ENCODE peak calls at places on chromosomes 12 and 14, in seven cellular contexts. N, U, L, G, C, A and Y are unnamed samples. For H3K9me3, the result is how much of the 10 kb centered on the place peaks cover.

GRCh38 chr14:38065101-38065762 is 142.5 kb upstream of the SSTR1 start:
- DNase-seq in N (peak), U (no peak), L (no peak), G (no peak), C (no peak), A (no peak), Y (no peak)

GRCh38 chr12:127455347-127456265 is 811.4 kb upstream of the TMEM132C start:
- DNase-seq in N (no peak), U (no peak), L (no peak), G (no peak), C (no peak), A (peak), Y (no peak)

GRCh38 chr14:40188006-40188405 is 755.8 kb upstream of the FBXO33 start:
- DNase-seq in N (no peak), U (no peak), L (no peak), G (no peak), C (no peak), A (no peak), Y (no peak)

GRCh38 chr14:42806909-42807315 is 1200.2 kb downstream of the LRFN5 start:
- DNase-seq in N (no peak), U (no peak), L (no peak), G (no peak), C (no peak), A (no peak), Y (no peak)

GRCh38 chr12:132190012-132190755 is 45.9 kb downstream of the NOC4L start:
- DNase-seq in N (no peak), U (peak), L (peak), G (peak), C (no peak), A (no peak), Y (no peak)

GRCh38 chr14:76977793-76978730 is 50.4 kb downstream of the IRF2BPL start:
- DNase-seq in N (peak), U (no peak), L (peak), G (peak), C (no peak), A (no peak), Y (no peak)

GRCh38 chr12:113289361-113289760 is 45.5 kb downstream of the SLC8B1 start:
- DNase-seq in N (no peak), U (no peak), L (no peak), G (no peak), C (no peak), A (no peak), Y (no peak)

GRCh38 chr14:35999264-35999663 is 173.1 kb downstream of the BRMS1L start:
- DNase-seq in N (no peak), U (no peak), L (no peak), G (no peak), C (no peak), A (no peak), Y (no peak)

GRCh38 chr12:58502236-58502635 is 418.1 kb downstream of the LRIG3 start:
- DNase-seq in N (no peak), U (no peak), L (no peak), G (no peak), C (no peak), A (no peak), Y (no peak)

GRCh38 chr14:80425686-80426085 is 214.4 kb upstream of the DIO2 start:
- DNase-seq in N (no peak), U (peak), L (no peak), G (no peak), C (no peak), A (no peak), Y (peak)

GRCh38 chr12:52082026-52082667 is 2.6 kb downstream of the SMIM41 start:
- DNase-seq in N (no peak), U (no peak), L (peak), G (no peak), C (no peak), A (no peak), Y (peak)

GRCh38 chr14:53888535-53889386 is 67.9 kb downstream of the BMP4 start:
- DNase-seq in N (no peak), U (no peak), L (no peak), G (no peak), C (no peak), A (no peak), Y (no peak)

GRCh38 chr12:13961983-13962382 is 19.4 kb downstream of the GRIN2B start:
- DNase-seq in N (no peak), U (no peak), L (no peak), G (no peak), C (no peak), A (no peak), Y (no peak)

GRCh38 chr12:113184098-113184899 is 979 bp downstream of the DDX54 start:
- DNase-seq in N (no peak), U (no peak), L (no peak), G (no peak), C (peak), A (no peak), Y (no peak)

GRCh38 chr14:88929656-88930436 is 105.4 kb downstream of the TTC8 start:
- DNase-seq in N (no peak), U (no peak), L (no peak), G (no peak), C (no peak), A (peak), Y (no peak)

GRCh38 chr12:121804417-121805111 is 755 bp downstream of the SETD1B start:
- DNase-seq in N (no peak), U (no peak), L (no peak), G (peak), C (no peak), A (no peak), Y (no peak)

GRCh38 chr14:100015251-100015655 is 50.0 kb upstream of the EVL start:
- DNase-seq in N (no peak), U (no peak), L (no peak), G (no peak), C (no peak), A (no peak), Y (no peak)

GRCh38 chr12:132166093-132166492 is 21.8 kb downstream of the NOC4L start:
- DNase-seq in N (no peak), U (no peak), L (no peak), G (no peak), C (no peak), A (no peak), Y (no peak)

GRCh38 chr12:127041985-127042625 is 1224.9 kb upstream of the TMEM132C start:
- DNase-seq in N (no peak), U (no peak), L (no peak), G (no peak), C (no peak), A (no peak), Y (no peak)

GRCh38 chr14:91732859-91733477 is 1.1 kb upstream of the CATSPERB start:
- DNase-seq in N (no peak), U (no peak), L (no peak), G (no peak), C (no peak), A (no peak), Y (no peak)

GRCh38 chr12:85923767-85924331 is 49.8 kb downstream of the NTS start:
- DNase-seq in N (no peak), U (no peak), L (no peak), G (no peak), C (no peak), A (no peak), Y (no peak)

GRCh38 chr14:101256266-101256665 is 305.0 kb upstream of the DIO3 start:
- DNase-seq in N (no peak), U (no peak), L (no peak), G (no peak), C (no peak), A (no peak), Y (no peak)

GRCh38 chr12:58916891-58917570 is 3.3 kb downstream of the LRIG3 start:
- DNase-seq in N (no peak), U (no peak), L (no peak), G (no peak), C (no peak), A (no peak), Y (no peak)

GRCh38 chr12:102602549-102602948 is 122.2 kb upstream of the IGF1 start:
- DNase-seq in N (no peak), U (no peak), L (no peak), G (no peak), C (no peak), A (no peak), Y (no peak)

GRCh38 chr14:24372701-24373416 is 4.9 kb downstream of the NFATC4 start:
- DNase-seq in N (no peak), U (no peak), L (peak), G (peak), C (no peak), A (no peak), Y (peak)

GRCh38 chr14:68363841-68364711 is 428.8 kb downstream of the ZFP36L1 start:
- DNase-seq in N (no peak), U (no peak), L (peak), G (peak), C (no peak), A (no peak), Y (peak)

GRCh38 chr14:101761881-101762529 is 496 bp downstream of the PPP2R5C start:
- DNase-seq in N (peak), U (peak), L (peak), G (peak), C (no peak), A (no peak), Y (peak)

GRCh38 chr12:63916561-63917476 is 72.3 kb downstream of the SRGAP1 start:
- DNase-seq in N (no peak), U (no peak), L (no peak), G (no peak), C (no peak), A (no peak), Y (no peak)

GRCh38 chr14:94864421-94865195 is 94.7 kb upstream of the GSC start:
- DNase-seq in N (no peak), U (no peak), L (no peak), G (no peak), C (no peak), A (no peak), Y (no peak)

GRCh38 chr12:19198272-19198671 is 68.7 kb downstream of the PLEKHA5 start:
- DNase-seq in N (no peak), U (no peak), L (no peak), G (peak), C (no peak), A (no peak), Y (no peak)

GRCh38 chr12:88958961-88959360 is 378.7 kb upstream of the KITLG start:
- DNase-seq in N (no peak), U (no peak), L (no peak), G (no peak), C (no peak), A (no peak), Y (no peak)

GRCh38 chr12:128609861-128610260 is 213.9 kb downstream of the SLC15A4 start:
- DNase-seq in N (no peak), U (no peak), L (no peak), G (no peak), C (no peak), A (no peak), Y (no peak)

GRCh38 chr14:32382704-32383103 is 53.6 kb downstream of the AKAP6 start:
- DNase-seq in N (no peak), U (no peak), L (no peak), G (no peak), C (no peak), A (peak), Y (no peak)

GRCh38 chr14:63857467-63858030 is 4.7 kb downstream of the SYNE2 start:
- DNase-seq in N (no peak), U (no peak), L (no peak), G (no peak), C (no peak), A (no peak), Y (no peak)

GRCh38 chr12:107388263-107388662 is 294.9 kb upstream of the CRY1 start:
- DNase-seq in N (no peak), U (no peak), L (no peak), G (no peak), C (no peak), A (no peak), Y (no peak)
- H3K27ac ChIP-seq in N (no peak), U (no peak), L (no peak), G (no peak), C (no peak), A (no peak), Y (no peak)

DNA sequence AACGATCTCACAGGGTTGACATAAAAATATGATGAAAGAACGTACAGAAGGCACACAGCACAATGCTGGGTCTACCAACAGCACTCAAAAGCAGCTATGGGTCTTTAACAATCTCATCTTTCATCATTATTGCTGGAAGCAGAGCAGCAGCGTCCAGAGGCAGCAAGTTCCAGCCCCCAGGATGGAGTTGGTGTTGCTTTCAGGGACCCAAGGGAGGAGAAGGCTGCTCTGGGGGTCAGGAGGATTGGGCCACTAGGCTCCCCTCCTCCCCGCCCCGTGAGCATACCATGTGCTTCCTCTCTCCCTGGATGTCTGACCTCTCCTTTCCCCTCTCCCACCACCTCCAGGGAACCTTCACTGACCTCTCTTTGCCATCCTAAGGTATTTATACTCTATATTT is 13.3 kb downstream of the KCTD10 start:
- DNase-seq in N (no peak), U (no peak), L (no peak), G (no peak), C (no peak), A (no peak), Y (no peak)
- H3K4me3 ChIP-seq in N (no peak), U (no peak), L (peak), G (no peak), C (peak), A (no peak), Y (no peak)

GRCh38 chr14:20143911-20144310 is 5.3 kb downstream of the OR4N5 start:
- DNase-seq in N (no peak), U (no peak), L (no peak), G (no peak), C (no peak), A (no peak), Y (no peak)

DNA sequence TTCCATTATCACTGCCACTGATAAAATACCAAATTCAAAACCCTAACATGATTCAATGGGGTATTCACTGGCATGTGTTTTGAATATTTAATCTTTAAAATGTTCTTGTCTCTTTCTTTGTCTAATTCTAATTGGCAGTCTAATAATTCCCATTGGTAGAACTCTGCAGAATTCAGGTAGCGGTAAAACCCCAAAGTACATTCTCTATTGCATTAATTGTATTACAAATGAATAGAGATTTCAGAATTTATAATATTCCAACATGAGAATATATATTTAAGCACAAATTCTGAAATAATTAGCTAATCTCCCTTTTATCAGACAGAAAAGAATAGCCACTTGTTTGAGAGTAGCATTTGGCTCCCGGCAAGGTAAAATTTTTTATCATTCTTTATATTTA is at the start of gene OR4N5:
- DNase-seq in N (no peak), U (no peak), L (no peak), G (no peak), C (no peak), A (no peak), Y (no peak)
- H3K9me3 ChIP-seq in N (under half), U (under half), L (under half), G (under half), C (under half), A (under half), Y (under half)

GRCh38 chr14:105852378-105853088 is 326.1 kb downstream of the TMEM121 start:
- DNase-seq in N (no peak), U (no peak), L (no peak), G (no peak), C (no peak), A (no peak), Y (no peak)

GRCh38 chr14:105850853-105851581 is 324.6 kb downstream of the TMEM121 start:
- DNase-seq in N (no peak), U (no peak), L (no peak), G (no peak), C (no peak), A (no peak), Y (no peak)

GRCh38 chr14:105853089-105853906 is 326.9 kb downstream of the TMEM121 start:
- DNase-seq in N (no peak), U (no peak), L (no peak), G (no peak), C (no peak), A (no peak), Y (no peak)

GRCh38 chr14:105849933-105850626 is 323.7 kb downstream of the TMEM121 start:
- DNase-seq in N (no peak), U (no peak), L (no peak), G (no peak), C (no peak), A (no peak), Y (no peak)

GRCh38 chr14:105851716-105852377 is 325.5 kb downstream of the TMEM121 start:
- DNase-seq in N (no peak), U (no peak), L (no peak), G (no peak), C (no peak), A (no peak), Y (no peak)
- H3K27ac ChIP-seq in N (no peak), U (no peak), L (no peak), G (no peak), C (no peak), A (no peak), Y (no peak)

DNA sequence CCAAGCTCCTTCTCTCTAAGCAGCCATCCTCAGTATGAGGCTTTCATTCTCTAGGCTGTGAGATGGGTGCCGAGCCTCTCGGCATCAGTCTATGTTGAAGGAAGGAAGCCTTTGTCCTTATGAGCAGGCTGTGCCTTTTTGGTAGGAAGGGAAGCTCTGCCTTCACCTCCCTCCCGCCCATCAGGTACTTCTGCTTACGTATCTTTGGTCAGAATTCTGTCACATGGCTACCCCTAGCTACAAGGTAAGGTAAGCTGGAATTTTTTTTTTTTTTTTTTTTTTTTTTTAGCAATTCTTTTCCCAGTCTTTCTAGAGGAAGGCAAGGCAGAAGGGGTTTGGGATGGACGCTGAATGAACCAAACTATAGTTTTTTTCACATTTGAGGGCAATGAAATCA is 16.9 kb downstream of the BATF start:
- DNase-seq in N (no peak), U (no peak), L (no peak), G (no peak), C (no peak), A (no peak), Y (no peak)
- H3K4me3 ChIP-seq in N (no peak), U (no peak), L (no peak), G (no peak), C (no peak), A (no peak), Y (no peak)

GRCh38 chr12:130461868-130462557 is 124.3 kb downstream of the PIWIL1 start:
- DNase-seq in N (no peak), U (no peak), L (no peak), G (no peak), C (no peak), A (no peak), Y (no peak)
- H3K9me3 ChIP-seq in N (under half), U (under half), L (under half), G (under half), C (under half), A (under half), Y (under half)

GRCh38 chr12:4268549-4269181 is 4.9 kb upstream of the CCND2 start:
- DNase-seq in N (no peak), U (no peak), L (no peak), G (no peak), C (no peak), A (no peak), Y (no peak)

GRCh38 chr12:4270670-4271432 is 2.7 kb upstream of the CCND2 start:
- DNase-seq in N (peak), U (no peak), L (peak), G (peak), C (no peak), A (no peak), Y (peak)

GRCh38 chr12:4269279-4269991 is 4.1 kb upstream of the CCND2 start:
- DNase-seq in N (peak), U (no peak), L (peak), G (peak), C (peak), A (no peak), Y (peak)

GRCh38 chr12:4271433-4272013 is 2.0 kb upstream of the CCND2 start:
- DNase-seq in N (no peak), U (no peak), L (no peak), G (no peak), C (no peak), A (no peak), Y (no peak)

GRCh38 chr12:4270016-4270669 is 3.4 kb upstream of the CCND2 start:
- DNase-seq in N (no peak), U (no peak), L (peak), G (no peak), C (no peak), A (no peak), Y (no peak)
- H3K27ac ChIP-seq in N (peak), U (no peak), L (peak), G (peak), C (peak), A (no peak), Y (no peak)

GRCh38 chr12:6935551-6936377 is 7.9 kb upstream of the RNU7-1 start:
- DNase-seq in N (no peak), U (no peak), L (no peak), G (peak), C (no peak), A (no peak), Y (no peak)
- H3K4me3 ChIP-seq in N (no peak), U (no peak), L (no peak), G (no peak), C (no peak), A (no peak), Y (no peak)

DNA sequence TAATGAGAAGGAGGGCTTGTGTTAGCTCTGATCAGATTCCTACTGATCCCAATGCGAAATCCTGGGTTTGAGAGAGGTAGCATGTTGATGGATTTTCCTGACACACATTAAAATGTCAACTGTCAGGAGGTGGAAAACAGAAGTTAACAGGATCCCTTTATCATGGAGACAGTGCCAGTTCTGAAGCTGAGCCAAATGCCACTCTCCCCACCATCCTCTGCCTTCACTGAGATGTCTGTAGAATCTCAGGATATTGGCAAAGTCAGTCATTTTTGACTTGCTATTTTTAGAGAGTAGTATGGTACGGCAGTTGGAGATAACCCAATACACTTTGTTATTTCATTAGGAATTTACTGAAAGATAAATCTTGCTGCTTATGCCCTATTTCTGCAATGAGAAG is 1816.2 kb upstream of the FLRT2 start:
- DNase-seq in N (no peak), U (no peak), L (no peak), G (no peak), C (no peak), A (no peak), Y (no peak)
- H3K9me3 ChIP-seq in N (under half), U (under half), L (under half), G (under half), C (under half), A (under half), Y (under half)

GRCh38 chr14:50001146-50001998 is 108.5 kb downstream of the ARF6 start:
- DNase-seq in N (peak), U (peak), L (no peak), G (no peak), C (no peak), A (no peak), Y (peak)
- H3K27ac ChIP-seq in N (peak), U (peak), L (peak), G (peak), C (peak), A (no peak), Y (peak)